ENCODE peak calls at places on chromosomes 3 and 15, in ten cellular contexts. C is lung; A is EL; D is osteoblast; K is mucosa of gallbladder; S is left lung; N is activated T-cell treated with anti-CD3 and anti-CD28 coated beads for 4 hours; Z is AG09319; U is GM20000; E is stimulated activated naive CD4-positive, alpha-beta T cell. W is an unnamed sample.

GRCh38 chr15:77497108-77497737 is 76.5 kb downstream of the HMG20A start:
- DNase-seq in C (no peak), A (peak; percentile 63), D (peak; percentile 76), K (peak; percentile 51), S (peak; percentile 50), N (no peak), Z (peak; percentile 63), U (no peak), E (no peak), W (peak; percentile 49)

GRCh38 chr15:100908466-100908865 is 10.7 kb upstream of the LRRK1 start:
- DNase-seq in C (no peak), A (no peak), D (no peak), K (no peak), S (no peak), N (no peak), Z (no peak), U (no peak), E (no peak), W (no peak)

GRCh38 chr15:73464602-73465001 is 21.6 kb downstream of the REC114 start:
- DNase-seq in C (no peak), A (no peak), D (peak; percentile 49), K (no peak), S (no peak), N (no peak), Z (no peak), U (no peak), E (no peak), W (no peak)

GRCh38 chr15:45402955-45403892 is 24.9 kb upstream of the GATM start:
- DNase-seq in C (peak; percentile 50), A (peak; percentile 54), D (peak; percentile 91), K (peak; percentile 30), S (peak; percentile 54), N (no peak), Z (no peak), U (peak; percentile 59), E (no peak), W (peak; percentile 19)

GRCh38 chr15:47505712-47506542 is 211.4 kb upstream of the SEMA6D start:
- DNase-seq in C (no peak), A (no peak), D (no peak), K (no peak), S (no peak), N (no peak), Z (peak; percentile 67), U (no peak), E (no peak), W (peak; percentile 55)

GRCh38 chr3:99686469-99686868 is 48.1 kb downstream of the COL8A1 start:
- DNase-seq in C (no peak), A (no peak), D (peak; percentile 51), K (no peak), S (no peak), N (no peak), Z (no peak), U (no peak), E (no peak), W (no peak)

GRCh38 chr15:68113751-68114150 is 59.6 kb downstream of the PIAS1 start:
- DNase-seq in C (no peak), A (no peak), D (no peak), K (no peak), S (no peak), N (no peak), Z (no peak), U (no peak), E (no peak), W (no peak)

GRCh38 chr3:69090021-69090420 is 5.3 kb downstream of the ARL6IP5 start:
- DNase-seq in C (no peak), A (peak; percentile 78), D (no peak), K (no peak), S (no peak), N (no peak), Z (peak; percentile 59), U (no peak), E (no peak), W (peak; percentile 67)

GRCh38 chr15:90000175-90000923 is 775 bp upstream of the ZNF710 start:
- DNase-seq in C (no peak), A (peak; percentile 37), D (peak; percentile 94), K (no peak), S (no peak), N (no peak), Z (no peak), U (peak; percentile 78), E (no peak), W (peak; percentile 24)

W was measured in AG08395.